ENCODE peak calls at places on chromosomes 2 and 18, in nine cellular contexts. E is heart left ventricle, Z is PC-9, C is AG04449, K is neural progenitor cell, J is heart right ventricle, V is HepG2, I is neural crest cell, O is AG04450. U is an unnamed sample.

GRCh38 chr2:71833855-71834554 is 313.7 kb downstream of the CYP26B1 start:
- DNase-seq in Z (no peak), O (no peak), K (no peak), C (no peak), J (peak; percentile 69), I (no peak), E (peak; percentile 80), V (no peak), U (no peak)

GRCh38 chr18:42920621-42921020 is 194.9 kb downstream of the RIT2 start:
- DNase-seq in K (no peak), C (no peak), J (no peak), E (no peak), V (no peak), Z (no peak), O (no peak), I (no peak), U (no peak)

GRCh38 chr2:150280255-150280654 is 207.2 kb downstream of the RND3 start:
- DNase-seq in K (no peak), C (no peak), Z (no peak), O (peak; percentile 45), E (no peak), V (no peak), J (no peak), I (no peak), U (no peak)

GRCh38 chr2:228658998-228659397 is 477.5 kb upstream of the SPHKAP start:
- DNase-seq in E (no peak), O (peak; percentile 62), J (no peak), I (no peak), K (no peak), V (no peak), Z (no peak), C (peak; percentile 40), U (no peak)

GRCh38 chr2:135850811-135851668 is 14.1 kb upstream of the LCT start:
- DNase-seq in E (no peak), O (no peak), V (peak; percentile 30), Z (no peak), J (no peak), I (no peak), C (no peak), K (no peak), U (no peak)

GRCh38 chr2:236698008-236698407 is 128.4 kb downstream of the ACKR3 start:
- DNase-seq in C (no peak), J (no peak), I (no peak), O (no peak), Z (no peak), V (no peak), K (no peak), E (no peak), U (no peak)

GRCh38 chr2:133561045-133561852 is 7.0 kb downstream of the NCKAP5 start:
- DNase-seq in E (no peak), I (no peak), O (peak; percentile 71), V (peak; percentile 33), Z (no peak), C (peak; percentile 57), J (no peak), K (peak; percentile 66), U (peak; percentile 16)

GRCh38 chr18:22282311-22283235 is 113.2 kb downstream of the GATA6 start:
- DNase-seq in J (no peak), O (peak; percentile 59), K (no peak), I (no peak), Z (peak; percentile 40), E (no peak), C (peak; percentile 21), V (peak; percentile 86), U (no peak)

DNA sequence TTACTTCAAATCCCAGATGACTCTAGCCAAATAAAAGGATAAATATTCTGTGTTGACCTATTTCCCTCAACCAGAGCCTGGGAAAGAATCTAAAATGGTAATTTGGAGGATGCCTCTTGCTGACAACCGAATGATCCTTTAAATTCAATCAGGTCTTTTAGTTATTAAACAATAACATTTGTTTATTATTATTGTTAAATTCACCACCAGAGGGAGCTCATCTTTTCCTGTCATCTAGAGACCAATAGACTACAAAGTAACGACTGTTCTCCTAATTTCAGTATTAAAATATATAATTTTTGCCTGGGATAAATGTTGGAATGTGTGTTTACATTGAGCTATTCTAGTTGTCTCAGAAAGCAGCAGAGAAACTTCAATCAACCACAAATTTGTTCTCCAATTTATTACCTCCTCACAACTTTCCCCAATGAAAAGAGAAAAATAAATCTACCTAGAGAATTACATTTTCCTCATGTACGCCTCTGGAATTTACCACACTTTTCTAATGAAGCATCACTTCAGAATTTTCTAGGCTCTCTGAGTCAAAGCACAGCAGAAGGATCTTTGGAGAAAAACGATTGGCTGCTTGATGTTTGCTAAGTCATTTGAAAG is 142.7 kb downstream of the SCG2 start:
- DNase-seq in E (no peak), Z (no peak), J (no peak), I (no peak), O (no peak), C (no peak), K (peak; percentile 36), V (no peak), U (no peak)
- TF ChIP-seq CTCF in E (peak; percentile 56), Z (peak; percentile 75), J (peak; percentile 21), I (peak; percentile 64), O (peak; percentile 44), C (no peak), K (peak; percentile 66), V (no peak), U (peak; percentile 0)

GRCh38 chr2:223101340-223102039 is 49.5 kb downstream of the KCNE4 start:
- DNase-seq in J (no peak), K (peak; percentile 55), E (no peak), O (no peak), C (no peak), I (no peak), V (peak; percentile 31), Z (peak; percentile 51), U (peak; percentile 21)

GRCh38 chr2:223100061-223100511 is 48.1 kb downstream of the KCNE4 start:
- DNase-seq in O (no peak), J (peak; percentile 60), I (no peak), E (peak; percentile 80), Z (no peak), C (peak; percentile 68), K (no peak), V (no peak), U (no peak)

GRCh38 chr2:223104336-223104735 is 52.3 kb downstream of the KCNE4 start:
- DNase-seq in C (no peak), O (no peak), I (no peak), K (no peak), V (no peak), J (no peak), E (no peak), Z (no peak), U (no peak)

GRCh38 chr2:223104741-223105140 is 52.8 kb downstream of the KCNE4 start:
- DNase-seq in K (no peak), V (no peak), C (no peak), Z (no peak), J (no peak), O (no peak), E (no peak), I (no peak), U (no peak)

DNA sequence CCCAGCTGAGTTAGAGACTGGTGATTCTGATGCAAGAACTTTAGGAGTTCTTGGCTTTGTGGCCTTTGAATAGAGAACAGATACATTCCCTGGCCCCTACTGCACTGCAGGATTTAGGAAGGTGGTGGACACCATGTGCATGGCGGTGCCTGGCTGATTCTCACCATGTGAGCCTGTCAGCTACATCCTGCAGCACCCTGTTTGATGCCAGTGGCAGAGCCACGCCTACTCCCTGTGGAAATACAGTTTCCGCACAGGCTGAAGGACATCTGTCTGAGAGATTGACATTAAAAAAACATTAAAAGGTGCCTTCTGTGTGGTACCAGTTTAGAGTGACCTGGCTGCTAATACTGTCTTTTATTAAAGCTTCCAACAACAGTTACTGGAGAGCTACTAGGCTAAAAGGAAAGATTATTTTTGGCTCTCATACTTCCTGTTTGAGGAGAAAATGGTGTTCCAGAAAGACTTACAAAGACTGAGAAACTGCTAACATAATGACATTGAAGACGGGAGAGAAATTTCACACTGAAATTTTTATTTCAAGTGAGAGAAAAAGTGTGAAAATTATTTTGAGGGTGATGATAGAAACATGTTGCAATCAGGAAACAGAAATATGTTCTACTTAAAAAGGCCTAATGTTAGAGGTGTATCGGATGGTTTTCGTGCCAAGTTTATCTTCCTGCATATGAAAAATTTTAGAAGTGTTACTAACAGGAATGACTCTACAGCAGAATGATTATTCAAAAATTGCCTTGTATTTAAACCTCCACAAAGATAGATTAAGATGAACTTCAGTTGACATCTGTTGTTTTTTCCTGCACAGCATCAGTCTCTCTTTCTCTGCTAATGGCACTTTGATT is 50.3 kb downstream of the KCNE4 start:
- DNase-seq in O (no peak), J (no peak), C (no peak), V (no peak), Z (no peak), I (no peak), E (no peak), K (no peak), U (no peak)
- TF ChIP-seq CTCF in O (no peak), J (no peak), C (no peak), V (no peak), Z (peak; percentile 29), I (no peak), E (peak; percentile 4), K (no peak), U (no peak)

GRCh38 chr2:11129598-11130449 is 25.4 kb upstream of the SLC66A3 start:
- DNase-seq in K (peak; percentile 93), C (no peak), V (peak; percentile 62), I (peak; percentile 79), E (peak; percentile 81), J (peak; percentile 62), O (no peak), Z (peak; percentile 73), U (no peak)
- TF ChIP-seq CTCF in K (peak; percentile 56), C (no peak), V (peak; percentile 93), I (peak; percentile 67), E (peak; percentile 36), J (no peak), O (peak; percentile 15), Z (peak; percentile 58), U (peak; percentile 52)

GRCh38 chr2:37282746-37283145 is 41.9 kb downstream of the PRKD3 start:
- DNase-seq in I (no peak), C (peak; percentile 29), V (no peak), J (no peak), E (no peak), Z (no peak), O (no peak), K (no peak), U (no peak)

GRCh38 chr2:37283207-37283606 is 41.4 kb downstream of the PRKD3 start:
- DNase-seq in C (peak; percentile 82), I (no peak), J (no peak), E (no peak), V (no peak), K (no peak), O (peak; percentile 60), Z (no peak), U (no peak)

GRCh38 chr2:37291680-37292079 is 33.0 kb downstream of the PRKD3 start:
- DNase-seq in K (no peak), I (no peak), C (no peak), E (no peak), V (no peak), Z (no peak), O (no peak), J (no peak), U (no peak)

GRCh38 chr2:37284386-37284785 is 40.2 kb downstream of the PRKD3 start:
- DNase-seq in J (no peak), C (no peak), O (no peak), I (no peak), E (no peak), K (no peak), V (no peak), Z (no peak), U (no peak)

DNA sequence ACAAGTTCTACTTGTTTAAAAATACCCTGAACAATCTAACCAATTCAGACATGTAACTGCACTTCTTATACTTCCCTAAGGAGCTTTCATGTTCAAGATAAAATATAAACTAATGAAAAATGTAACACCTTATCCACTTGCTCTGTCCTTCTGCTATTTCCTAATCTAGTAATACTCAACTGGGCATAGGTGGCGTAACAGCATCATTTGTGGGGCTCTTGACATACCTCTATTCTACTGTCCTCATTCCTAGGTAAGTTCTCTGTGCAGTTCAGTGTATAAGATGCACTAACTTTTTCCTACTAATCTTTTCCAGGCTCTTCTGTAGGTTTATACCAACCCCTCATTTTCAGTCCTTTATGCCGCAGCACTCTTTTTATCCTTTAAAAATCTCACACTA is 36.7 kb downstream of the PRKD3 start:
- DNase-seq in C (no peak), I (no peak), K (peak; percentile 7), E (no peak), V (peak; percentile 21), J (no peak), O (no peak), Z (no peak), U (no peak)
- TF ChIP-seq CTCF in C (no peak), I (no peak), K (peak; percentile 24), E (peak; percentile 27), V (peak; percentile 51), J (no peak), O (no peak), Z (peak; percentile 45), U (peak; percentile 39)

U was measured in GM12864.